ENCODE peak calls at places on chromosomes 7 and 10, in eight cellular contexts. One of them, this sample, is unnamed.

GRCh38 chr7:20197837-20198236 is 19.3 kb downstream of the MACC1 start:
- DNase-seq in NCI-H1694 treated with DMSO at 0.1 percent for 48 hours: no peak
- DNase-seq in MCF 10A: peak; percentile 12
- DNase-seq in dermis microvascular lymphatic vessel endothelial cell: no peak
- DNase-seq in colonic mucosa: no peak
- DNase-seq in activated CD8-positive, alpha-beta memory T cell treated with anti-CD3 and anti-CD28 coated beads for 24 hours: no peak
- DNase-seq in osteocyte: no peak
- DNase-seq in AG08395: no peak
- DNase-seq in this sample: no peak

GRCh38 chr7:142797342-142797798 is 26.6 kb downstream of the PRSS2 start:
- DNase-seq in AG08395: no peak
- DNase-seq in dermis microvascular lymphatic vessel endothelial cell: no peak
- DNase-seq in activated CD8-positive, alpha-beta memory T cell treated with anti-CD3 and anti-CD28 coated beads for 24 hours: peak; percentile 86
- DNase-seq in osteocyte: peak; percentile 85
- DNase-seq in colonic mucosa: no peak
- DNase-seq in NCI-H1694 treated with DMSO at 0.1 percent for 48 hours: no peak
- DNase-seq in MCF 10A: no peak
- DNase-seq in this sample: no peak

GRCh38 chr7:102917436-102918353 is 4.9 kb downstream of the LRRC17 start:
- DNase-seq in AG08395: no peak
- DNase-seq in colonic mucosa: no peak
- DNase-seq in osteocyte: no peak
- DNase-seq in MCF 10A: peak; percentile 8
- DNase-seq in activated CD8-positive, alpha-beta memory T cell treated with anti-CD3 and anti-CD28 coated beads for 24 hours: no peak
- DNase-seq in NCI-H1694 treated with DMSO at 0.1 percent for 48 hours: peak; percentile 8
- DNase-seq in dermis microvascular lymphatic vessel endothelial cell: no peak
- DNase-seq in this sample: no peak

GRCh38 chr7:116236020-116236630 is 25.8 kb downstream of the TES start:
- DNase-seq in dermis microvascular lymphatic vessel endothelial cell: peak; percentile 70
- DNase-seq in MCF 10A: peak; percentile 68
- DNase-seq in activated CD8-positive, alpha-beta memory T cell treated with anti-CD3 and anti-CD28 coated beads for 24 hours: no peak
- DNase-seq in AG08395: peak; percentile 52
- DNase-seq in NCI-H1694 treated with DMSO at 0.1 percent for 48 hours: peak; percentile 20
- DNase-seq in osteocyte: no peak
- DNase-seq in colonic mucosa: peak; percentile 46
- DNase-seq in this sample: no peak

GRCh38 chr10:33815776-33816175 is 481.3 kb upstream of the NRP1 start:
- DNase-seq in NCI-H1694 treated with DMSO at 0.1 percent for 48 hours: no peak
- DNase-seq in AG08395: no peak
- DNase-seq in colonic mucosa: no peak
- DNase-seq in osteocyte: peak; percentile 11
- DNase-seq in dermis microvascular lymphatic vessel endothelial cell: no peak
- DNase-seq in MCF 10A: no peak
- DNase-seq in activated CD8-positive, alpha-beta memory T cell treated with anti-CD3 and anti-CD28 coated beads for 24 hours: no peak
- DNase-seq in this sample: no peak

GRCh38 chr10:79422178-79422892 is 23.1 kb downstream of the ZCCHC24 start:
- DNase-seq in AG08395: peak; percentile 97
- DNase-seq in dermis microvascular lymphatic vessel endothelial cell: no peak
- DNase-seq in NCI-H1694 treated with DMSO at 0.1 percent for 48 hours: no peak
- DNase-seq in colonic mucosa: no peak
- DNase-seq in activated CD8-positive, alpha-beta memory T cell treated with anti-CD3 and anti-CD28 coated beads for 24 hours: no peak
- DNase-seq in osteocyte: peak; percentile 92
- DNase-seq in MCF 10A: peak; percentile 44
- DNase-seq in this sample: no peak

GRCh38 chr10:69337312-69338132 is 59.2 kb downstream of the HK1 start:
- DNase-seq in NCI-H1694 treated with DMSO at 0.1 percent for 48 hours: peak; percentile 86
- DNase-seq in dermis microvascular lymphatic vessel endothelial cell: peak; percentile 49
- DNase-seq in activated CD8-positive, alpha-beta memory T cell treated with anti-CD3 and anti-CD28 coated beads for 24 hours: no peak
- DNase-seq in MCF 10A: peak; percentile 96
- DNase-seq in AG08395: peak; percentile 52
- DNase-seq in colonic mucosa: no peak
- DNase-seq in osteocyte: no peak
- DNase-seq in this sample: no peak

GRCh38 chr7:21261627-21262564 is 166.0 kb upstream of the SP4 start:
- DNase-seq in NCI-H1694 treated with DMSO at 0.1 percent for 48 hours: no peak
- DNase-seq in colonic mucosa: peak; percentile 19
- DNase-seq in dermis microvascular lymphatic vessel endothelial cell: peak; percentile 53
- DNase-seq in AG08395: peak; percentile 15
- DNase-seq in osteocyte: no peak
- DNase-seq in MCF 10A: peak; percentile 45
- DNase-seq in activated CD8-positive, alpha-beta memory T cell treated with anti-CD3 and anti-CD28 coated beads for 24 hours: peak; percentile 75
- DNase-seq in this sample: no peak

GRCh38 chr7:156533964-156534363 is 106.6 kb upstream of the RNF32 start:
- DNase-seq in NCI-H1694 treated with DMSO at 0.1 percent for 48 hours: no peak
- DNase-seq in activated CD8-positive, alpha-beta memory T cell treated with anti-CD3 and anti-CD28 coated beads for 24 hours: no peak
- DNase-seq in osteocyte: no peak
- DNase-seq in MCF 10A: no peak
- DNase-seq in colonic mucosa: no peak
- DNase-seq in AG08395: no peak
- DNase-seq in dermis microvascular lymphatic vessel endothelial cell: no peak
- DNase-seq in this sample: no peak

GRCh38 chr10:6050801-6051445 is 11.2 kb downstream of the IL2RA start:
- DNase-seq in activated CD8-positive, alpha-beta memory T cell treated with anti-CD3 and anti-CD28 coated beads for 24 hours: peak; percentile 94
- DNase-seq in AG08395: peak; percentile 66
- DNase-seq in NCI-H1694 treated with DMSO at 0.1 percent for 48 hours: no peak
- DNase-seq in colonic mucosa: peak; percentile 80
- DNase-seq in dermis microvascular lymphatic vessel endothelial cell: peak; percentile 44
- DNase-seq in osteocyte: peak; percentile 76
- DNase-seq in MCF 10A: peak; percentile 36
- DNase-seq in this sample: no peak

GRCh38 chr10:47225186-47225927 is 74.6 kb upstream of the GDF10 start:
- DNase-seq in AG08395: no peak
- DNase-seq in dermis microvascular lymphatic vessel endothelial cell: no peak
- DNase-seq in NCI-H1694 treated with DMSO at 0.1 percent for 48 hours: no peak
- DNase-seq in colonic mucosa: no peak
- DNase-seq in MCF 10A: no peak
- DNase-seq in osteocyte: no peak
- DNase-seq in activated CD8-positive, alpha-beta memory T cell treated with anti-CD3 and anti-CD28 coated beads for 24 hours: no peak
- DNase-seq in this sample: no peak

GRCh38 chr7:69780377-69780776 is 182.1 kb downstream of the AUTS2 start:
- DNase-seq in activated CD8-positive, alpha-beta memory T cell treated with anti-CD3 and anti-CD28 coated beads for 24 hours: no peak
- DNase-seq in dermis microvascular lymphatic vessel endothelial cell: no peak
- DNase-seq in NCI-H1694 treated with DMSO at 0.1 percent for 48 hours: no peak
- DNase-seq in AG08395: no peak
- DNase-seq in osteocyte: no peak
- DNase-seq in colonic mucosa: no peak
- DNase-seq in MCF 10A: no peak
- DNase-seq in this sample: no peak

GRCh38 chr10:97427571-97428179 is 1.7 kb downstream of the PGAM1 start:
- DNase-seq in MCF 10A: peak; percentile 33
- DNase-seq in osteocyte: no peak
- DNase-seq in AG08395: no peak
- DNase-seq in activated CD8-positive, alpha-beta memory T cell treated with anti-CD3 and anti-CD28 coated beads for 24 hours: no peak
- DNase-seq in dermis microvascular lymphatic vessel endothelial cell: peak; percentile 50
- DNase-seq in NCI-H1694 treated with DMSO at 0.1 percent for 48 hours: no peak
- DNase-seq in colonic mucosa: peak; percentile 86
- DNase-seq in this sample: no peak

GRCh38 chr7:28953628-28954027 is 4.5 kb downstream of the TRIL start:
- DNase-seq in osteocyte: no peak
- DNase-seq in AG08395: no peak
- DNase-seq in MCF 10A: no peak
- DNase-seq in activated CD8-positive, alpha-beta memory T cell treated with anti-CD3 and anti-CD28 coated beads for 24 hours: no peak
- DNase-seq in dermis microvascular lymphatic vessel endothelial cell: peak; percentile 32
- DNase-seq in NCI-H1694 treated with DMSO at 0.1 percent for 48 hours: no peak
- DNase-seq in colonic mucosa: no peak
- DNase-seq in this sample: no peak

GRCh38 chr7:18292584-18292983 is 203.0 kb upstream of the HDAC9 start:
- DNase-seq in MCF 10A: no peak
- DNase-seq in AG08395: no peak
- DNase-seq in activated CD8-positive, alpha-beta memory T cell treated with anti-CD3 and anti-CD28 coated beads for 24 hours: no peak
- DNase-seq in dermis microvascular lymphatic vessel endothelial cell: no peak
- DNase-seq in colonic mucosa: no peak
- DNase-seq in osteocyte: no peak
- DNase-seq in NCI-H1694 treated with DMSO at 0.1 percent for 48 hours: no peak
- DNase-seq in this sample: no peak

GRCh38 chr10:15180736-15181135 is 12.2 kb upstream of the NMT2 start:
- DNase-seq in activated CD8-positive, alpha-beta memory T cell treated with anti-CD3 and anti-CD28 coated beads for 24 hours: no peak
- DNase-seq in osteocyte: no peak
- DNase-seq in NCI-H1694 treated with DMSO at 0.1 percent for 48 hours: no peak
- DNase-seq in AG08395: no peak
- DNase-seq in dermis microvascular lymphatic vessel endothelial cell: no peak
- DNase-seq in colonic mucosa: no peak
- DNase-seq in MCF 10A: peak; percentile 73
- DNase-seq in this sample: no peak

GRCh38 chr7:144487906-144488305 is 84.4 kb upstream of the NOBOX start:
- DNase-seq in colonic mucosa: no peak
- DNase-seq in MCF 10A: no peak
- DNase-seq in activated CD8-positive, alpha-beta memory T cell treated with anti-CD3 and anti-CD28 coated beads for 24 hours: no peak
- DNase-seq in osteocyte: no peak
- DNase-seq in NCI-H1694 treated with DMSO at 0.1 percent for 48 hours: no peak
- DNase-seq in dermis microvascular lymphatic vessel endothelial cell: no peak
- DNase-seq in AG08395: no peak
- DNase-seq in this sample: no peak

GRCh38 chr7:132381742-132382472 is 194.4 kb downstream of the PLXNA4 start:
- DNase-seq in osteocyte: no peak
- DNase-seq in NCI-H1694 treated with DMSO at 0.1 percent for 48 hours: peak; percentile 5
- DNase-seq in activated CD8-positive, alpha-beta memory T cell treated with anti-CD3 and anti-CD28 coated beads for 24 hours: no peak
- DNase-seq in AG08395: no peak
- DNase-seq in MCF 10A: no peak
- DNase-seq in colonic mucosa: peak; percentile 51
- DNase-seq in dermis microvascular lymphatic vessel endothelial cell: peak; percentile 29
- DNase-seq in this sample: no peak

GRCh38 chr10:114565066-114565465 is 93.0 kb downstream of the ABLIM1 start:
- DNase-seq in dermis microvascular lymphatic vessel endothelial cell: no peak
- DNase-seq in colonic mucosa: no peak
- DNase-seq in osteocyte: no peak
- DNase-seq in NCI-H1694 treated with DMSO at 0.1 percent for 48 hours: no peak
- DNase-seq in MCF 10A: no peak
- DNase-seq in AG08395: peak; percentile 52
- DNase-seq in activated CD8-positive, alpha-beta memory T cell treated with anti-CD3 and anti-CD28 coated beads for 24 hours: no peak
- DNase-seq in this sample: no peak

GRCh38 chr7:150939052-150939810 is 38.9 kb downstream of the KCNH2 start:
- DNase-seq in osteocyte: no peak
- DNase-seq in NCI-H1694 treated with DMSO at 0.1 percent for 48 hours: peak; percentile 53
- DNase-seq in AG08395: no peak
- DNase-seq in colonic mucosa: no peak
- DNase-seq in dermis microvascular lymphatic vessel endothelial cell: no peak
- DNase-seq in MCF 10A: no peak
- DNase-seq in activated CD8-positive, alpha-beta memory T cell treated with anti-CD3 and anti-CD28 coated beads for 24 hours: no peak
- DNase-seq in this sample: peak; percentile 16

GRCh38 chr10:10438335-10439123 is 579.1 kb upstream of the CELF2 start:
- DNase-seq in dermis microvascular lymphatic vessel endothelial cell: no peak
- DNase-seq in NCI-H1694 treated with DMSO at 0.1 percent for 48 hours: no peak
- DNase-seq in osteocyte: no peak
- DNase-seq in activated CD8-positive, alpha-beta memory T cell treated with anti-CD3 and anti-CD28 coated beads for 24 hours: no peak
- DNase-seq in MCF 10A: no peak
- DNase-seq in colonic mucosa: no peak
- DNase-seq in AG08395: no peak
- DNase-seq in this sample: no peak

GRCh38 chr10:126468876-126469643 is 80.8 kb upstream of the ADAM12 start:
- DNase-seq in activated CD8-positive, alpha-beta memory T cell treated with anti-CD3 and anti-CD28 coated beads for 24 hours: no peak
- DNase-seq in AG08395: peak; percentile 39
- DNase-seq in dermis microvascular lymphatic vessel endothelial cell: no peak
- DNase-seq in osteocyte: no peak
- DNase-seq in colonic mucosa: no peak
- DNase-seq in MCF 10A: no peak
- DNase-seq in NCI-H1694 treated with DMSO at 0.1 percent for 48 hours: no peak
- DNase-seq in this sample: no peak

GRCh38 chr10:67385089-67385488 is 310.9 kb downstream of the CTNNA3 start:
- DNase-seq in dermis microvascular lymphatic vessel endothelial cell: no peak
- DNase-seq in activated CD8-positive, alpha-beta memory T cell treated with anti-CD3 and anti-CD28 coated beads for 24 hours: no peak
- DNase-seq in colonic mucosa: no peak
- DNase-seq in NCI-H1694 treated with DMSO at 0.1 percent for 48 hours: no peak
- DNase-seq in osteocyte: no peak
- DNase-seq in AG08395: no peak
- DNase-seq in MCF 10A: no peak
- DNase-seq in this sample: no peak

GRCh38 chr7:24477807-24478655 is 95.2 kb upstream of the PALS2 start:
- DNase-seq in NCI-H1694 treated with DMSO at 0.1 percent for 48 hours: no peak
- DNase-seq in dermis microvascular lymphatic vessel endothelial cell: peak; percentile 19
- DNase-seq in activated CD8-positive, alpha-beta memory T cell treated with anti-CD3 and anti-CD28 coated beads for 24 hours: no peak
- DNase-seq in osteocyte: no peak
- DNase-seq in AG08395: peak; percentile 84
- DNase-seq in colonic mucosa: no peak
- DNase-seq in MCF 10A: peak; percentile 51
- DNase-seq in this sample: no peak

GRCh38 chr7:27204851-27205322 is 5.0 kb upstream of the HOXA13 start:
- DNase-seq in MCF 10A: no peak
- DNase-seq in osteocyte: no peak
- DNase-seq in NCI-H1694 treated with DMSO at 0.1 percent for 48 hours: no peak
- DNase-seq in dermis microvascular lymphatic vessel endothelial cell: peak; percentile 15
- DNase-seq in activated CD8-positive, alpha-beta memory T cell treated with anti-CD3 and anti-CD28 coated beads for 24 hours: peak; percentile 59
- DNase-seq in AG08395: peak; percentile 53
- DNase-seq in colonic mucosa: peak; percentile 52
- DNase-seq in this sample: no peak

GRCh38 chr7:46685051-46685450 is 764.0 kb upstream of the IGFBP3 start:
- DNase-seq in osteocyte: no peak
- DNase-seq in colonic mucosa: no peak
- DNase-seq in NCI-H1694 treated with DMSO at 0.1 percent for 48 hours: no peak
- DNase-seq in AG08395: no peak
- DNase-seq in dermis microvascular lymphatic vessel endothelial cell: peak; percentile 48
- DNase-seq in MCF 10A: no peak
- DNase-seq in activated CD8-positive, alpha-beta memory T cell treated with anti-CD3 and anti-CD28 coated beads for 24 hours: no peak
- DNase-seq in this sample: no peak

GRCh38 chr10:14592026-14592425 is 182.7 kb downstream of the FAM107B start:
- DNase-seq in osteocyte: no peak
- DNase-seq in NCI-H1694 treated with DMSO at 0.1 percent for 48 hours: no peak
- DNase-seq in MCF 10A: peak; percentile 72
- DNase-seq in colonic mucosa: no peak
- DNase-seq in AG08395: no peak
- DNase-seq in dermis microvascular lymphatic vessel endothelial cell: no peak
- DNase-seq in activated CD8-positive, alpha-beta memory T cell treated with anti-CD3 and anti-CD28 coated beads for 24 hours: no peak
- DNase-seq in this sample: no peak

GRCh38 chr7:143416565-143417149 is 8.0 kb upstream of the EPHA1 start:
- DNase-seq in AG08395: peak; percentile 76
- DNase-seq in osteocyte: no peak
- DNase-seq in NCI-H1694 treated with DMSO at 0.1 percent for 48 hours: peak; percentile 56
- DNase-seq in colonic mucosa: no peak
- DNase-seq in activated CD8-positive, alpha-beta memory T cell treated with anti-CD3 and anti-CD28 coated beads for 24 hours: no peak
- DNase-seq in dermis microvascular lymphatic vessel endothelial cell: peak; percentile 60
- DNase-seq in MCF 10A: peak; percentile 75
- DNase-seq in this sample: no peak

GRCh38 chr10:6163364-6164270 is 39.1 kb upstream of the PFKFB3 start:
- DNase-seq in MCF 10A: peak; percentile 85
- DNase-seq in colonic mucosa: peak; percentile 88
- DNase-seq in osteocyte: peak; percentile 94
- DNase-seq in activated CD8-positive, alpha-beta memory T cell treated with anti-CD3 and anti-CD28 coated beads for 24 hours: peak; percentile 95
- DNase-seq in AG08395: peak; percentile 91
- DNase-seq in dermis microvascular lymphatic vessel endothelial cell: peak; percentile 91
- DNase-seq in NCI-H1694 treated with DMSO at 0.1 percent for 48 hours: peak; percentile 21
- DNase-seq in this sample: no peak

GRCh38 chr7:116598278-116598677 is 73.4 kb downstream of the CAV1 start:
- DNase-seq in NCI-H1694 treated with DMSO at 0.1 percent for 48 hours: no peak
- DNase-seq in osteocyte: no peak
- DNase-seq in activated CD8-positive, alpha-beta memory T cell treated with anti-CD3 and anti-CD28 coated beads for 24 hours: no peak
- DNase-seq in colonic mucosa: no peak
- DNase-seq in AG08395: peak; percentile 6
- DNase-seq in MCF 10A: peak; percentile 56
- DNase-seq in dermis microvascular lymphatic vessel endothelial cell: peak; percentile 44
- DNase-seq in this sample: no peak

GRCh38 chr7:142925413-142925812 is 8.1 kb downstream of the TRPV5 start:
- DNase-seq in osteocyte: no peak
- DNase-seq in activated CD8-positive, alpha-beta memory T cell treated with anti-CD3 and anti-CD28 coated beads for 24 hours: no peak
- DNase-seq in AG08395: no peak
- DNase-seq in NCI-H1694 treated with DMSO at 0.1 percent for 48 hours: no peak
- DNase-seq in colonic mucosa: no peak
- DNase-seq in MCF 10A: no peak
- DNase-seq in dermis microvascular lymphatic vessel endothelial cell: no peak
- DNase-seq in this sample: no peak

GRCh38 chr7:129949292-129950133 is 3.2 kb downstream of the UBE2H start:
- DNase-seq in NCI-H1694 treated with DMSO at 0.1 percent for 48 hours: no peak
- DNase-seq in MCF 10A: peak; percentile 92
- DNase-seq in activated CD8-positive, alpha-beta memory T cell treated with anti-CD3 and anti-CD28 coated beads for 24 hours: peak; percentile 64
- DNase-seq in osteocyte: no peak
- DNase-seq in AG08395: peak; percentile 83
- DNase-seq in dermis microvascular lymphatic vessel endothelial cell: peak; percentile 84
- DNase-seq in colonic mucosa: peak; percentile 32
- DNase-seq in this sample: no peak

This sample was measured in NCI-H524 treated with DMSO at 0.1 percent for 48 hours.